ENCODE peak calls at places on chromosomes 1 and 21, in six cellular contexts. U, M, X, T, P and L are unnamed samples.

GRCh38 chr1:207017615-207018559 is 14.7 kb downstream of the C1orf116 start:
- DNase-seq in M (no peak), P (peak), U (no peak), T (no peak), X (no peak), L (peak)

GRCh38 chr21:46151261-46151988 is 4.0 kb downstream of the FTCD start:
- DNase-seq in X (no peak), T (no peak), M (peak), P (no peak), U (no peak), L (no peak)

GRCh38 chr21:19853709-19854575 is 1144.3 kb upstream of the NCAM2 start:
- DNase-seq in U (no peak), P (no peak), X (no peak), T (no peak), M (no peak), L (no peak)

GRCh38 chr1:30710407-30710806 is 13.0 kb downstream of the MATN1 start:
- DNase-seq in X (no peak), U (no peak), T (no peak), P (no peak), M (no peak), L (no peak)

GRCh38 chr1:35264861-35265260 is 3.6 kb upstream of the ZMYM4 start:
- DNase-seq in P (peak), M (no peak), X (no peak), T (peak), U (no peak), L (peak)

GRCh38 chr1:202143768-202144509 is 598 bp downstream of the ARL8A start:
- DNase-seq in U (peak), M (no peak), T (no peak), P (no peak), X (peak), L (peak)

GRCh38 chr1:111742938-111743549 is 3.8 kb upstream of the INKA2 start:
- DNase-seq in T (no peak), P (no peak), X (no peak), U (no peak), M (peak), L (no peak)

GRCh38 chr1:14926818-14927555 is 226.6 kb upstream of the TMEM51 start:
- DNase-seq in X (no peak), U (no peak), P (no peak), T (no peak), M (no peak), L (no peak)

GRCh38 chr1:94920061-94920460 is 6.8 kb downstream of the CNN3 start:
- DNase-seq in M (no peak), U (no peak), T (no peak), P (no peak), X (no peak), L (no peak)

GRCh38 chr21:45802956-45803612 is 159.6 kb downstream of the PCBP3 start:
- DNase-seq in X (no peak), T (no peak), M (no peak), U (no peak), P (no peak), L (no peak)

DNA sequence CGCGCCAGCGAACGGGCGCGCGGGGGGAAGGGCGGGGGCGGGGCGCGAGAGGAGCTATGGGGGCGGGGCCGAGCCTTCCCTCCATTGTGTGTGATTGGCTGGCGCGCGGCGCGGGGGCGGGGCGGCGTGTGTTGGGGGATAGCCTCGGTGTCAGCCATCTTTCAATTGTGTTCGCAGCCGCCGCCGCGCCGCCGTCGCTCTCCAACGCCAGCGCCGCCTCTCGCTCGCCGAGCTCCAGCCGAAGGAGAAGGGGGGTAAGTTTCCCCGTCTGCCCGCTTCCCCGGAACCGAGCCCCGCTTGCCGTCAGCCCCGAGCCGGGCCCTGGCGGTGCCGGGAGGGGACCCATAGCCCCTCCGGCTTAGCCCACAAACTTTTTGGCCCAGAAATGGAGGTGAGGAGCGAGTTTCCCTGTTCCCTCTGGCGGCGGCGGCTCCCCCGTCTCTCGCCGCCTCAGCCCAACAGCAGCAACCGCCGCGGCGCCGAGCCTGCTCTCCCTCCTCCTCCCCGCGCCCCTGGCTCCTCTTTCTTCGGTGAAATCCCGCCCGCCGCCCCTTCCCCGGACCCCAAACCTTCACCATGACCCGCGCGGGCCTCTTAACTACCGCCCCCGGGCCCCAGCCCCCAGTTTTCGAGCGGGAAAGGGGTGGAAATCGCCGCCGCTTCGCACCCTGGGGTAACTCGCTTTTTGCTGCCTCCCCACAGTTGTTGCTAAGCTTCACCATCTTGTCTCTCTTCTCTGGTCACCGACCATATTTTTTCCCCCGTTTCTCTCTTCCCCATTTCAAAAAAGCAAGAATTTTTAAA is at the start of gene H3-3A:
- DNase-seq in X (peak), M (peak), P (peak), U (peak), T (peak), L (peak)
- TF ChIP-seq CTCF in X (no peak), M (no peak), P (peak), U (no peak), T (no peak), L (no peak)

GRCh38 chr1:23224721-23225648 is 7.7 kb upstream of the HTR1D start:
- DNase-seq in M (no peak), T (peak), P (peak), U (peak), X (no peak), L (peak)
- TF ChIP-seq CTCF in M (no peak), T (no peak), P (no peak), U (no peak), X (no peak), L (no peak)

DNA sequence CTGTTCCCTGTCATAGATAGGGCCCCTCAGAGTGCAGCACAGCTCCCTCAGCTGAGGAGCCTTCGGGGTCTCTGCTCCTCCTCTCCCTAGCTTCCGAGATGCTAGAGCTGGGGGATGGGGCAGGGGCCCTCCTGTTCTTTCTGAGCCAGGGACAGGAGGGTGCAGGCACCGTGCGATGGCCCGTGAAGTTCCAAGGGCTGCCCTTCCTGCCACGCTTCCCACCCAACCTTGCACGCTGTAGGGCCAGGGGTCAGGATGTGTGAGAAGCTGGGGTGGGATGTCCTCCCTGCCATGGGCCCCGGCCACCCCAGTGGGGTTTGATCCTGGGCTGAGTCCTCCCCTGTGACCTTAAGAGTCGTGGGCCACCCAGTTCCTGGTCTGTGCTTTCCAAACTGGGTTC is 240.7 kb upstream of the C1orf174 start:
- DNase-seq in M (no peak), X (no peak), U (no peak), T (no peak), P (no peak), L (no peak)
- TF ChIP-seq CTCF in M (no peak), X (no peak), U (no peak), T (no peak), P (no peak), L (no peak)

GRCh38 chr1:46406881-46407608 is 12.9 kb downstream of the FAAH start:
- DNase-seq in T (no peak), P (no peak), X (no peak), U (no peak), M (no peak), L (no peak)
- TF ChIP-seq CTCF in T (no peak), P (no peak), X (no peak), U (no peak), M (no peak), L (no peak)

GRCh38 chr1:212762234-212762633 is 29.3 kb downstream of the NSL1 start:
- DNase-seq in U (no peak), M (no peak), T (no peak), P (no peak), X (no peak), L (no peak)

GRCh38 chr1:212754715-212755114 is 36.9 kb downstream of the NSL1 start:
- DNase-seq in T (no peak), P (no peak), U (no peak), M (no peak), X (no peak), L (no peak)

GRCh38 chr1:212759683-212760082 is 31.9 kb downstream of the NSL1 start:
- DNase-seq in T (no peak), M (no peak), X (no peak), U (no peak), P (no peak), L (no peak)

GRCh38 chr1:212762839-212763238 is 28.7 kb downstream of the NSL1 start:
- DNase-seq in T (no peak), M (no peak), P (no peak), X (no peak), U (no peak), L (no peak)

DNA sequence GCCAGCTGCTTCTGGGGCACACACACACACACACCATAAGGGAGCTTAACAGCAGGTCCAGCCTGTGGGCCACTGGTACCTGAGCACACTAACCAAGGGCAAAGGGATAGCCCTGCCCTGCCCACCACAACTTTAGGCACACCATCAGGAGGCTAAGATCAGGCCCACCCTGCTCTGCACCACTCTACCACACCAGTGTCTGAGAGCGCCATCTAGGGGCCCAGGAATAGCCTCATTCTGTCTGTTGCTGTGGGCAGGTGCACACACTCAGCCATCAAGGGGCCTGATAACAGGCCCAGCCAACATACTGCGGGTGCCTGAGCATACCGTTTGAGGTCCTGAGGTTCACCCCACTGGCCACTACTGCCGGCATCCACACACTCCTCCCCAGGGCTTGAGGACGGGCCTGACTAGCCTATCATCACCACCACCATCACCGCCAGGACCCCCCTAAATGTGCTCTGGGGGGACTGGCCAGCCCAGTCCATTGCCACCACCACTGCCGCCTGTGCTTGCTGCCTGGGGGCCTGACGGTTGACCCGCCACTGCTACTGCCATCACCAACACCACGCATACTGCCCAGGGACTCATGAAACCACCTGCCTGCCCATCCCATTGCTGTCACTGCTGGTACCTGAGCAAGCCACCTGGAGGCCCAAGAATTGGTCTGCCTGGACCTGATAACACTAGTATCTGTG is 31.3 kb downstream of the NSL1 start:
- DNase-seq in P (no peak), U (no peak), T (no peak), M (no peak), X (peak), L (no peak)
- TF ChIP-seq CTCF in P (no peak), U (no peak), T (peak), M (no peak), X (peak), L (peak)

GRCh38 chr1:156693858-156694562 is 11.4 kb downstream of the CRABP2 start:
- DNase-seq in T (no peak), X (no peak), P (no peak), U (no peak), M (no peak), L (no peak)
- TF ChIP-seq CTCF in T (no peak), X (no peak), P (no peak), U (no peak), M (no peak), L (no peak)

GRCh38 chr1:62271932-62272728 is 47.1 kb downstream of the KANK4 start:
- DNase-seq in M (no peak), X (peak), T (peak), P (no peak), U (no peak), L (no peak)
- TF ChIP-seq CTCF in M (no peak), X (no peak), T (no peak), P (no peak), U (no peak), L (no peak)